ENCODE peak calls at places on chromosome 3, in five cellular contexts. One of them, this sample, is unnamed.

GRCh38 chr3:11367116-11367781 is 95.1 kb downstream of the ATG7 start:
- DNase-seq in kidney tubule cell: peak
- DNase-seq in hypothalamus: no peak
- DNase-seq in activated naive CD4-positive, alpha-beta T cell: no peak
- DNase-seq in GM03348: peak
- DNase-seq in this sample: no peak

GRCh38 chr3:111859974-111860859 is 1.2 kb downstream of the PHLDB2 start:
- DNase-seq in kidney tubule cell: peak
- DNase-seq in activated naive CD4-positive, alpha-beta T cell: no peak
- DNase-seq in GM03348: peak
- DNase-seq in hypothalamus: peak
- DNase-seq in this sample: peak

GRCh38 chr3:117735481-117736101 is 1026.0 kb downstream of the TUSC7 start:
- DNase-seq in activated naive CD4-positive, alpha-beta T cell: no peak
- DNase-seq in GM03348: peak
- DNase-seq in kidney tubule cell: peak
- DNase-seq in hypothalamus: no peak
- DNase-seq in this sample: no peak

GRCh38 chr3:10437272-10437994 is 68.0 kb downstream of the ATP2B2 start:
- DNase-seq in hypothalamus: no peak
- DNase-seq in GM03348: peak
- DNase-seq in kidney tubule cell: peak
- DNase-seq in activated naive CD4-positive, alpha-beta T cell: no peak
- DNase-seq in this sample: no peak

GRCh38 chr3:58471025-58471887 is 20.6 kb upstream of the KCTD6 start:
- DNase-seq in kidney tubule cell: peak
- DNase-seq in hypothalamus: no peak
- DNase-seq in activated naive CD4-positive, alpha-beta T cell: no peak
- DNase-seq in GM03348: peak
- DNase-seq in this sample: no peak

GRCh38 chr3:186239321-186239720 is 122.7 kb downstream of the DGKG start:
- DNase-seq in hypothalamus: no peak
- DNase-seq in activated naive CD4-positive, alpha-beta T cell: no peak
- DNase-seq in GM03348: no peak
- DNase-seq in kidney tubule cell: peak
- DNase-seq in this sample: no peak

GRCh38 chr3:118705827-118706226 is 328.8 kb downstream of the IGSF11 start:
- DNase-seq in activated naive CD4-positive, alpha-beta T cell: no peak
- DNase-seq in hypothalamus: no peak
- DNase-seq in GM03348: no peak
- DNase-seq in kidney tubule cell: no peak
- DNase-seq in this sample: no peak

GRCh38 chr3:177571271-177571972 is 374.1 kb upstream of the TBL1XR1 start:
- DNase-seq in kidney tubule cell: peak
- DNase-seq in GM03348: no peak
- DNase-seq in activated naive CD4-positive, alpha-beta T cell: no peak
- DNase-seq in hypothalamus: no peak
- DNase-seq in this sample: no peak

GRCh38 chr3:30073622-30074021 is 532.8 kb upstream of the TGFBR2 start:
- DNase-seq in activated naive CD4-positive, alpha-beta T cell: no peak
- DNase-seq in GM03348: no peak
- DNase-seq in kidney tubule cell: peak
- DNase-seq in hypothalamus: no peak
- DNase-seq in this sample: no peak

GRCh38 chr3:4474683-4475490 is 7.8 kb upstream of the SUMF1 start:
- DNase-seq in hypothalamus: no peak
- DNase-seq in activated naive CD4-positive, alpha-beta T cell: no peak
- DNase-seq in GM03348: peak
- DNase-seq in kidney tubule cell: peak
- DNase-seq in this sample: no peak

GRCh38 chr3:139251529-139251928 is 92.3 kb upstream of the MRPS22 start:
- DNase-seq in hypothalamus: no peak
- DNase-seq in GM03348: no peak
- DNase-seq in kidney tubule cell: no peak
- DNase-seq in activated naive CD4-positive, alpha-beta T cell: no peak
- DNase-seq in this sample: no peak

GRCh38 chr3:35639251-35640185 is at the start of gene ARPP21:
- DNase-seq in GM03348: peak
- DNase-seq in kidney tubule cell: peak
- DNase-seq in activated naive CD4-positive, alpha-beta T cell: no peak
- DNase-seq in hypothalamus: peak
- DNase-seq in this sample: no peak

GRCh38 chr3:29642393-29643033 is 361.6 kb downstream of the RBMS3 start:
- DNase-seq in GM03348: peak
- DNase-seq in kidney tubule cell: peak
- DNase-seq in activated naive CD4-positive, alpha-beta T cell: no peak
- DNase-seq in hypothalamus: no peak
- DNase-seq in this sample: no peak

GRCh38 chr3:194003128-194004057 is 132.6 kb upstream of the HES1 start:
- DNase-seq in activated naive CD4-positive, alpha-beta T cell: peak
- DNase-seq in GM03348: peak
- DNase-seq in kidney tubule cell: peak
- DNase-seq in hypothalamus: peak
- DNase-seq in this sample: peak

GRCh38 chr3:121627622-121628021 is 33.1 kb downstream of the HCLS1 start:
- DNase-seq in hypothalamus: no peak
- DNase-seq in GM03348: no peak
- DNase-seq in activated naive CD4-positive, alpha-beta T cell: no peak
- DNase-seq in kidney tubule cell: no peak
- DNase-seq in this sample: no peak

GRCh38 chr3:105368575-105369500 is 2.1 kb downstream of the ALCAM start:
- DNase-seq in activated naive CD4-positive, alpha-beta T cell: peak
- DNase-seq in kidney tubule cell: peak
- DNase-seq in hypothalamus: peak
- DNase-seq in GM03348: peak
- DNase-seq in this sample: no peak

GRCh38 chr3:117131259-117131658 is 421.7 kb downstream of the TUSC7 start:
- DNase-seq in GM03348: no peak
- DNase-seq in activated naive CD4-positive, alpha-beta T cell: no peak
- DNase-seq in hypothalamus: no peak
- DNase-seq in kidney tubule cell: no peak
- DNase-seq in this sample: no peak

GRCh38 chr3:125055165-125055912 is 458 bp downstream of the HEG1 start:
- DNase-seq in GM03348: peak
- DNase-seq in hypothalamus: no peak
- DNase-seq in activated naive CD4-positive, alpha-beta T cell: peak
- DNase-seq in kidney tubule cell: no peak
- DNase-seq in this sample: peak

GRCh38 chr3:35028157-35028556 is 611.2 kb upstream of the ARPP21 start:
- DNase-seq in GM03348: no peak
- DNase-seq in activated naive CD4-positive, alpha-beta T cell: no peak
- DNase-seq in kidney tubule cell: no peak
- DNase-seq in hypothalamus: no peak
- DNase-seq in this sample: no peak

GRCh38 chr3:185942907-185943306 is 5.1 kb upstream of the TRA2B start:
- DNase-seq in GM03348: no peak
- DNase-seq in activated naive CD4-positive, alpha-beta T cell: no peak
- DNase-seq in kidney tubule cell: no peak
- DNase-seq in hypothalamus: no peak
- DNase-seq in this sample: no peak

GRCh38 chr3:152100491-152101086 is 168.1 kb upstream of the MBNL1 start:
- DNase-seq in activated naive CD4-positive, alpha-beta T cell: no peak
- DNase-seq in GM03348: no peak
- DNase-seq in hypothalamus: no peak
- DNase-seq in kidney tubule cell: no peak
- DNase-seq in this sample: peak

GRCh38 chr3:16529264-16529663 is 15.8 kb upstream of the RFTN1 start:
- DNase-seq in GM03348: no peak
- DNase-seq in kidney tubule cell: no peak
- DNase-seq in activated naive CD4-positive, alpha-beta T cell: no peak
- DNase-seq in hypothalamus: no peak
- DNase-seq in this sample: no peak

GRCh38 chr3:185555948-185556347 is 3.6 kb upstream of the LIPH start:
- DNase-seq in hypothalamus: no peak
- DNase-seq in GM03348: no peak
- DNase-seq in activated naive CD4-positive, alpha-beta T cell: no peak
- DNase-seq in kidney tubule cell: no peak
- DNase-seq in this sample: no peak

GRCh38 chr3:188077160-188077812 is 76.7 kb upstream of the LPP start:
- DNase-seq in activated naive CD4-positive, alpha-beta T cell: no peak
- DNase-seq in GM03348: no peak
- DNase-seq in hypothalamus: no peak
- DNase-seq in kidney tubule cell: no peak
- DNase-seq in this sample: no peak

GRCh38 chr3:62143843-62144450 is 229.4 kb downstream of the FEZF2 start:
- DNase-seq in kidney tubule cell: no peak
- DNase-seq in activated naive CD4-positive, alpha-beta T cell: no peak
- DNase-seq in GM03348: no peak
- DNase-seq in hypothalamus: no peak
- DNase-seq in this sample: no peak

GRCh38 chr3:197373096-197373495 is 74.7 kb upstream of the DLG1 start:
- DNase-seq in GM03348: no peak
- DNase-seq in activated naive CD4-positive, alpha-beta T cell: no peak
- DNase-seq in hypothalamus: no peak
- DNase-seq in kidney tubule cell: no peak
- DNase-seq in this sample: no peak

GRCh38 chr3:166304509-166305063 is 467.4 kb upstream of the BCHE start:
- DNase-seq in activated naive CD4-positive, alpha-beta T cell: no peak
- DNase-seq in kidney tubule cell: no peak
- DNase-seq in hypothalamus: no peak
- DNase-seq in GM03348: no peak
- DNase-seq in this sample: no peak

GRCh38 chr3:97981886-97982285 is 9.7 kb upstream of the RIOX2 start:
- DNase-seq in kidney tubule cell: peak
- DNase-seq in activated naive CD4-positive, alpha-beta T cell: no peak
- DNase-seq in hypothalamus: no peak
- DNase-seq in GM03348: no peak
- DNase-seq in this sample: no peak

GRCh38 chr3:173785004-173785403 is 387.5 kb downstream of the NLGN1 start:
- DNase-seq in hypothalamus: no peak
- DNase-seq in activated naive CD4-positive, alpha-beta T cell: no peak
- DNase-seq in kidney tubule cell: no peak
- DNase-seq in GM03348: no peak
- DNase-seq in this sample: no peak

GRCh38 chr3:185153861-185154629 is 1.2 kb upstream of the C3orf70 start:
- DNase-seq in kidney tubule cell: no peak
- DNase-seq in hypothalamus: peak
- DNase-seq in GM03348: no peak
- DNase-seq in activated naive CD4-positive, alpha-beta T cell: no peak
- DNase-seq in this sample: no peak

GRCh38 chr3:21273256-21273999 is 477.6 kb downstream of the ZNF385D start:
- DNase-seq in hypothalamus: no peak
- DNase-seq in activated naive CD4-positive, alpha-beta T cell: no peak
- DNase-seq in kidney tubule cell: no peak
- DNase-seq in GM03348: peak
- DNase-seq in this sample: no peak